ENCODE peak calls at places on chromosome 3, in four cellular contexts. O is HepG2, T is GM12878, K is H1. M is an unnamed sample.

GRCh38 chr3:151315846-151316245 is 774 bp downstream of the GPR87 start:
- DNase-seq in T (no peak), K (no peak), O (no peak), M (no peak)

GRCh38 chr3:53790470-53790869 is 55.7 kb downstream of the CHDH start:
- DNase-seq in K (no peak), T (no peak), O (no peak), M (no peak)

GRCh38 chr3:196486263-196486662 is 17.3 kb downstream of the RNF168 start:
- DNase-seq in O (no peak), T (no peak), K (no peak), M (no peak)

GRCh38 chr3:14497321-14497720 is 42.8 kb downstream of the GRIP2 start:
- DNase-seq in T (no peak), O (no peak), K (no peak), M (no peak)

GRCh38 chr3:15284121-15284889 is 48.1 kb downstream of the SH3BP5 start:
- DNase-seq in O (no peak), K (no peak), T (no peak), M (no peak)

GRCh38 chr3:22225161-22225560 is 474.2 kb upstream of the ZNF385D start:
- DNase-seq in O (no peak), K (no peak), T (no peak), M (no peak)

GRCh38 chr3:195421410-195421809 is 21.4 kb downstream of the ACAP2 start:
- DNase-seq in T (no peak), O (no peak), K (no peak), M (no peak)

GRCh38 chr3:120678331-120678845 is 3.7 kb downstream of the HGD start:
- DNase-seq in O (peak; percentile 96), K (no peak), T (peak; percentile 35), M (no peak)

GRCh38 chr3:150544726-150545125 is 1.6 kb downstream of the SERP1 start:
- DNase-seq in K (no peak), O (peak; percentile 12), T (no peak), M (no peak)

GRCh38 chr3:151171145-151171544 is 31.9 kb downstream of the GPR171 start:
- DNase-seq in O (peak; percentile 56), K (no peak), T (no peak), M (no peak)

GRCh38 chr3:186517218-186517617 is 27.0 kb downstream of the CRYGS start:
- DNase-seq in T (no peak), K (no peak), O (no peak), M (no peak)

GRCh38 chr3:102096066-102096465 is 246.8 kb downstream of the NFKBIZ start:
- DNase-seq in O (no peak), T (no peak), K (no peak), M (no peak)

GRCh38 chr3:164302622-164303021 is 775.7 kb downstream of the SI start:
- DNase-seq in O (no peak), T (no peak), K (no peak), M (no peak)
- TF ChIP-seq TCF12 in O (no peak), T (no peak), K (no peak), M (no peak)

GRCh38 chr3:160941885-160942494 is 163.2 kb downstream of the B3GALNT1 start:
- DNase-seq in T (peak; percentile 41), O (peak; percentile 61), K (peak; percentile 83), M (peak; percentile 44)
- TF ChIP-seq TCF12 in T (no peak), O (no peak), K (no peak), M (no peak)

DNA sequence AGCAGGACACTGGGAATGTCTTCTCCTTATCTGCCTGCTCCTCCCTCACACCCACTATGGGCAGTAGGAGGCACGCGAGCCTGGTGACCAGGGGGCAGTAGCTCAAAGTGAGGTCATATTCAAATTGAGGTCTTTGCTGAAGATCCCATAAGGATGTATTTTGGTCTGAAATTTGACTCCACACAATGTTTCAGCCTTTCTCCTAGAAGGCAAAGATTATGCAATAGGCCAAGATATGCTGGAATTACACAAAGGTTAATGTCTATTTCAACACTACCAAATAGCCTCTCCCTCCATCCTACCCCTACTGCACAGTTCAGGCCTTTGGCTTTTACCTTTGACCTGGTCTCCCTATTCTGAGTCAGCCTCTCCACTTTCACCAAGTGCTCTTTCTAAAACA is 203.0 kb downstream of the TIGIT start:
- DNase-seq in K (no peak), O (peak; percentile 63), T (no peak), M (no peak)
- TF ChIP-seq TCF12 in K (no peak), O (no peak), T (no peak), M (no peak)

DNA sequence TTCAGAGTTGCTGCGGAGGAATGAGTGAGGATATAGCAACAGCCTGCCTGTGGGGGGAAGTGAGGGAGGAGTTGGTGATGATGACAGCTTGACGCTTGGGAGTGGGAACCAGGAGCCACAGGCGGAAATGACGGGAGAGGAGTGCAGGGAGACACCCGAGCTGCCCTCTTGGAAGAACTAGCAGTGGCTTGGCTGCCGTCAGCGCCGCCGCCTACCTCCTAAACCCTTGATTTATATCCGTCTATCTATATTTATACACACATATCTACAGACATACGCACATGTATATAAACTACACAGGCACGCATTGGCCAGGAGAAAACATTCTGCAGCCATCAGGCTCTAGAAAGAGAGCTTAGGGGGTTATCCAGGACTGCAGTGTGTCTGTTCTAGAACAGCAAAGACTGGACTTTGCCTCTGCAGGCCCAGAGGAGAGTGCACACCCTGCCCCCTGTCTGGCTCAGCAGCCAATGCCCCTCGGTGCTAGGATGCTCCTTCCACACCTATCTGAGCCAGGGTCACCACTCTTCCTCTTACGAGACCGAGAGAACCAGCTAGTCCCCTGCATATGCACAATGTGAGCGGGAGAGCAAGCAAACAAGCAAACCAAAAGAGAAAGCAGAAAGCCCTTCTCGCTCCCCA is 45.3 kb upstream of the MAGEF1 start:
- DNase-seq in T (no peak), O (no peak), K (no peak), M (no peak)
- TF ChIP-seq TCF12 in T (no peak), O (no peak), K (no peak), M (no peak)

GRCh38 chr3:127889976-127890650 is 24.9 kb upstream of the KBTBD12 start:
- DNase-seq in T (no peak), O (no peak), K (no peak), M (no peak)

GRCh38 chr3:127888564-127889107 is 26.4 kb upstream of the KBTBD12 start:
- DNase-seq in O (no peak), K (no peak), T (no peak), M (peak; percentile 28)

GRCh38 chr3:127886276-127886862 is 28.7 kb upstream of the KBTBD12 start:
- DNase-seq in K (no peak), O (no peak), T (no peak), M (no peak)

GRCh38 chr3:127887321-127887720 is 27.7 kb upstream of the KBTBD12 start:
- DNase-seq in T (no peak), K (no peak), O (no peak), M (no peak)

DNA sequence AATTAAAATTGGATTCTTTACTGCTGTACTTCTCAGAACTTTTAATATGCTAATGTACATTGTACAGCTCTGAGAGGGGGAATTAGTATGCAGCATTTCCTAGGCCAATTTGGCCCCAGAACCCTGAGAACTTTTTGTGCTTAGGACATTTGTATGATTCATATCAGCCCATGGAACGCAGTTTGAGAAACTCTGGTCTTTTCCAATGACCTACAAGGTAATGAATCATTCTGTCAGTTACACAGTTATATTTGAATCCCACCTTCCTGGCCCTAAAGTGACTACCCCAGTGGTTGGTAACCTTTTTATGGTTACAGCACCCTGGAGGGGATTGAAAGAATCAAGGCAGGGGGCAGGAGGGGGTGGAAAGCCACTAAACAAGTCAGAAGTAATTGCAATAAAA is 25.6 kb upstream of the KBTBD12 start:
- DNase-seq in T (no peak), K (no peak), O (no peak), M (no peak)
- TF ChIP-seq TCF12 in T (no peak), K (no peak), O (no peak), M (no peak)

GRCh38 chr3:115438799-115439198 is 184.5 kb upstream of the GAP43 start:
- DNase-seq in T (no peak), K (no peak), O (no peak), M (no peak)

DNA sequence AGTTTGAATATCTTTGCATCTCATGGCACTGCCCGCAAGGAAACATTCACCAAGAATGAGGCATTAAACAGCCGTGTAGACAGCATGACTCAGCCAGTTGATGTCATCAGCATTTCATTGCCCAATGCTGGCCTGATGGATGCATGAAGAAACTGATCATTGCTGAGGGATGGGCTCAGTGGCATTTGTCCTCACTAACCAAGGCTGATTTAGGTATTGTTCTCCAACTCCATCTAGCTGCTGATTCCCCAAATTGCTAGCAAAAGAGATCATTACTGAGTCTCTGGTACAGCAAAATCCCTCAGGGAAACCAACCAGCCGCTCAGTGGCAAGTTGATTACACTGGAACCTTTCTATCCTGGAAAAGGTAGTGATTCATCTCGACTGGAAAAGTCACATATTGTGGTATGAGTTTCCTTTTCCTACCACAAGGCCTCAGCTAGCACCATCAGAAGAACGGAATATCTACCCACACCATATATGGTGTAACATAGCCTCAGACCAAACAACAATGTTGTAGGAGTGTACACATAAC is 186.5 kb upstream of the GAP43 start:
- DNase-seq in K (no peak), O (peak; percentile 1), T (no peak), M (no peak)
- TF ChIP-seq TCF12 in K (no peak), O (no peak), T (no peak), M (peak; percentile 90)

DNA sequence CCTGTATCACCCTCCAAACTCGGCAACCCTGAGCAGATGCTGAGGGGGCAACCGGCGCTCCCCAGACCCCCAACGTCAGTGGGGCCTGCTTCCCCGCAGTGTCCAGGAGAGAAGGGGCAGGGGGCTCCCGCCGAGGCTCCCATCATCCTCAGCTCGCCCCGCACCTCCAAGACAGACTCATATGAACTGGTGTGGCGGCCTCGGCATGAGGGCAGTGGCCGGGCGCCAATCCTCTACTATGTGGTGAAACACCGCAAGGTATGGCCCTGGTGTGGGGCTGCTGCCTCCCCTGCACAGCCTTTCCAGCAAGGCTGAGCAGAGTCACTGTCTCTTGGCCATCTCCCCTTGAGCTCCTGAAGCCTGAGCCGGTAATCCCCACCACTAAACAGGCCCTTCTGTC is 63.1 kb downstream of the BOC start:
- DNase-seq in O (no peak), T (no peak), K (no peak), M (no peak)
- TF ChIP-seq TCF12 in O (no peak), T (no peak), K (no peak), M (no peak)

DNA sequence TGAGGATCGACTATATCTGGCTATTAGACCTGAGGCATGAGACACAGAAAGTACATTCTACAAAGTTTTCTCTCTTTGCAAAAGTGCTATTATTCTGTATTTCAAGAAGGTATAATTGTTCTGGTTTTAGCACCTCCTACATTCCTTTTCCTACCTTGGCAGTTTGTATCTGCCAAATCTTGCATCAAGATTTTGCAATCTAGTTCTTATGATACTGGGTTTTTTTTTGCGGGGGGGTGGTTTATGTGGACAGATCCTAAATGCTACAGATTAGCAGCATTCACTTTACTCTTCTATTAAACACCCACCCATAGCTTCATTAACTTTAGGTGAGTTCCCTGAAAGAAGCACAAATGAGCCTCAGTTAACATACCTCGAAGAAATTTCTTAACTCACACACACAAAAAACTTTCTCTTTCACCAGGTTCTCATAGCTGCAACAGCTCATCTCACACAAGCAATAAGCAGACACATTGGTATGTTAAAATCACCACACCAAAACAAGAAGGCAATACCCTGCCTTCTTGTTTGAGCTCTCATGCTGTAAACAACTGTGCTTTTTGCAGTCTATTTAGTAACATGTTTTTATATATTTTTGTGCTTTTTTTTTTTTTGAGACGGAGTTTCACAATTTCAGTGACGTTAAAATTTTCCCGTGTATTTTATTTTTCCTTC is 73.0 kb upstream of the VGLL4 start:
- DNase-seq in K (no peak), O (no peak), T (no peak), M (no peak)
- TF ChIP-seq TCF12 in K (no peak), O (no peak), T (no peak), M (no peak)